ENCODE peak calls at places on chromosomes 3 and 15, in six cellular contexts. One of them, this sample, is unnamed.

GRCh38 chr3:39639344-39640236 is 169.8 kb upstream of the MYRIP start:
- DNase-seq in transverse colon: no peak
- DNase-seq in body of pancreas: no peak
- DNase-seq in lower leg skin: no peak
- DNase-seq in tibial nerve: no peak
- DNase-seq in Peyer's patch: no peak
- DNase-seq in this sample: no peak

GRCh38 chr15:41928637-41929620 is 35.1 kb upstream of the SPTBN5 start:
- DNase-seq in body of pancreas: peak; percentile 56
- DNase-seq in lower leg skin: no peak
- DNase-seq in transverse colon: no peak
- DNase-seq in Peyer's patch: peak; percentile 67
- DNase-seq in tibial nerve: no peak
- DNase-seq in this sample: no peak

GRCh38 chr3:103609472-103609871 is 1174.7 kb downstream of the ZPLD1 start:
- DNase-seq in transverse colon: no peak
- DNase-seq in lower leg skin: no peak
- DNase-seq in body of pancreas: no peak
- DNase-seq in Peyer's patch: no peak
- DNase-seq in tibial nerve: no peak
- DNase-seq in this sample: no peak

GRCh38 chr3:59108091-59108815 is 58.4 kb upstream of the CFAP20DC start:
- DNase-seq in transverse colon: no peak
- DNase-seq in Peyer's patch: no peak
- DNase-seq in lower leg skin: no peak
- DNase-seq in body of pancreas: no peak
- DNase-seq in tibial nerve: no peak
- DNase-seq in this sample: no peak

GRCh38 chr15:33242669-33243191 is 48.2 kb upstream of the FMN1 start:
- DNase-seq in tibial nerve: no peak
- DNase-seq in lower leg skin: no peak
- DNase-seq in transverse colon: no peak
- DNase-seq in Peyer's patch: no peak
- DNase-seq in body of pancreas: no peak
- DNase-seq in this sample: no peak

GRCh38 chr3:108088697-108089096 is 2.1 kb downstream of the CD47 start:
- DNase-seq in lower leg skin: no peak
- DNase-seq in Peyer's patch: no peak
- DNase-seq in body of pancreas: no peak
- DNase-seq in transverse colon: no peak
- DNase-seq in tibial nerve: no peak
- DNase-seq in this sample: no peak

GRCh38 chr3:169581633-169582032 is 81.9 kb downstream of the MECOM start:
- DNase-seq in body of pancreas: no peak
- DNase-seq in lower leg skin: no peak
- DNase-seq in tibial nerve: no peak
- DNase-seq in transverse colon: no peak
- DNase-seq in Peyer's patch: no peak
- DNase-seq in this sample: no peak

GRCh38 chr3:194134231-194134756 is 1.7 kb upstream of the HES1 start:
- DNase-seq in tibial nerve: peak; percentile 35
- DNase-seq in Peyer's patch: peak; percentile 49
- DNase-seq in body of pancreas: no peak
- DNase-seq in lower leg skin: peak; percentile 95
- DNase-seq in transverse colon: peak; percentile 51
- DNase-seq in this sample: peak; percentile 63

GRCh38 chr15:34158355-34158754 is 51.5 kb downstream of the KATNBL1 start:
- DNase-seq in lower leg skin: no peak
- DNase-seq in tibial nerve: no peak
- DNase-seq in transverse colon: no peak
- DNase-seq in Peyer's patch: no peak
- DNase-seq in body of pancreas: no peak
- DNase-seq in this sample: no peak

GRCh38 chr3:183275418-183275817 is 22.4 kb downstream of the B3GNT5 start:
- DNase-seq in Peyer's patch: no peak
- DNase-seq in lower leg skin: peak; percentile 9
- DNase-seq in tibial nerve: no peak
- DNase-seq in body of pancreas: peak; percentile 58
- DNase-seq in transverse colon: no peak
- DNase-seq in this sample: no peak

GRCh38 chr15:42121021-42121420 is 26.7 kb upstream of the PLA2G4D start:
- DNase-seq in tibial nerve: no peak
- DNase-seq in Peyer's patch: no peak
- DNase-seq in lower leg skin: no peak
- DNase-seq in transverse colon: no peak
- DNase-seq in body of pancreas: no peak
- DNase-seq in this sample: no peak

GRCh38 chr3:17088602-17089313 is 204.0 kb downstream of the PLCL2 start:
- DNase-seq in Peyer's patch: peak; percentile 17
- DNase-seq in transverse colon: peak; percentile 24
- DNase-seq in body of pancreas: no peak
- DNase-seq in tibial nerve: no peak
- DNase-seq in lower leg skin: no peak
- DNase-seq in this sample: no peak

GRCh38 chr15:97729270-97729669 is 231.2 kb upstream of the ARRDC4 start:
- DNase-seq in transverse colon: no peak
- DNase-seq in tibial nerve: no peak
- DNase-seq in body of pancreas: no peak
- DNase-seq in lower leg skin: no peak
- DNase-seq in Peyer's patch: no peak
- DNase-seq in this sample: no peak

GRCh38 chr15:96515391-96515790 is 184.9 kb downstream of the NR2F2 start:
- DNase-seq in tibial nerve: no peak
- DNase-seq in Peyer's patch: no peak
- DNase-seq in lower leg skin: no peak
- DNase-seq in transverse colon: no peak
- DNase-seq in body of pancreas: no peak
- DNase-seq in this sample: no peak

GRCh38 chr3:197000211-197000610 is 29.4 kb downstream of the MELTF start:
- DNase-seq in Peyer's patch: no peak
- DNase-seq in tibial nerve: no peak
- DNase-seq in lower leg skin: no peak
- DNase-seq in body of pancreas: peak; percentile 4
- DNase-seq in transverse colon: no peak
- DNase-seq in this sample: no peak

GRCh38 chr3:45272828-45273470 is 46.9 kb upstream of the TMEM158 start:
- DNase-seq in Peyer's patch: no peak
- DNase-seq in lower leg skin: no peak
- DNase-seq in transverse colon: no peak
- DNase-seq in tibial nerve: no peak
- DNase-seq in body of pancreas: no peak
- DNase-seq in this sample: no peak

DNA sequence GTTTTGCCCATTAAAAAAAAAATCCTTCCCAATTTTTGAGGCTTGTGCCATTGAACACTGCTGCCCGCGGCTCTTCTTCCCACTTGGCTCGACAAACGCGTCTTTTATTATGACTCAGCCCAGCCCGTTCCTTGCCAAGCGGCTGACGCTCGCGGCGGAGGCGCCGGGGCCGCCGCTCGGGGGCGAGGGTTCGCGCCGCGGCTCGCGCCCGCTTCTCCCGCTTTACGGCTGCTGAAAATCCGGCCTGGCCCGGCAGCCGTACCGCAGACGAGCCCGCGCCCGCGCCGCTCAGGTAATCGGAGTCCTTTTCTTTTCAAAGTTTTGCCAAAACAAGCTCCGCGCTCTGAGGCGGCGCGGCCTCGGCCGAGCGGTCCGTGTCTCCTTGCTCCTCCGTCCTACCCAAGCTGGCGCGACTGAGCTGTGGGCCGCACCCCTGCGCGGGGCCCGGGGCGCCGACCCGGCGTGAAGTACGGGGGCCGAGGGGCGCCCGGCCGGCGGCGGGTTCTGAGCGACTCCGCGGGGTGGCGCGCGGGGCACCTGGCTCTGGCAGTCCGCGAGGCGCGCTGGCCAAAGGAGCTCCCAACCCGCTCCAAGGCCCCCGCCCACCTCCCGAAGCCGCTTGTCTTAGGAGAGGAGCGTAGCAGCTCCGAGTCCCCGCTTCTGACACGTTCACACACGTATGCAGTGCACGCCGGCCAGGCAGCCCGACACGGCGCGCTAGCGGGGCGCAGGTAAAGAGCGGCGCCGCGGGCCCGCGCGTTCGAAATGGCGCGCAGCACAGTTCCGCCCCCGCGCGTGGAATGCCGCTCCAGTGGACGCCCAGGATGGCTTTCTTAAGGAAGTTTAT is 418.2 kb upstream of the NAALADL2 start:
- DNase-seq in tibial nerve: peak; percentile 69
- DNase-seq in Peyer's patch: peak; percentile 15
- DNase-seq in body of pancreas: peak; percentile 91
- DNase-seq in transverse colon: peak; percentile 85
- DNase-seq in lower leg skin: peak; percentile 96
- DNase-seq in this sample: peak; percentile 82
- TF ChIP-seq POLR2A in tibial nerve: peak; percentile 34
- TF ChIP-seq POLR2A in Peyer's patch: no peak
- TF ChIP-seq POLR2A in body of pancreas: peak; percentile 81
- TF ChIP-seq POLR2A in transverse colon: peak; percentile 61
- TF ChIP-seq POLR2A in lower leg skin: no peak
- TF ChIP-seq POLR2A in this sample: peak; percentile 17

GRCh38 chr15:74630284-74631086 is 14.8 kb downstream of the CLK3 start:
- DNase-seq in transverse colon: no peak
- DNase-seq in body of pancreas: no peak
- DNase-seq in Peyer's patch: peak; percentile 83
- DNase-seq in tibial nerve: no peak
- DNase-seq in lower leg skin: no peak
- DNase-seq in this sample: no peak
- TF ChIP-seq POLR2A in transverse colon: no peak
- TF ChIP-seq POLR2A in body of pancreas: no peak
- TF ChIP-seq POLR2A in Peyer's patch: no peak
- TF ChIP-seq POLR2A in tibial nerve: no peak
- TF ChIP-seq POLR2A in lower leg skin: no peak
- TF ChIP-seq POLR2A in this sample: no peak

GRCh38 chr3:66317750-66318366 is 97.1 kb downstream of the SLC25A26 start:
- DNase-seq in transverse colon: no peak
- DNase-seq in Peyer's patch: no peak
- DNase-seq in lower leg skin: no peak
- DNase-seq in tibial nerve: no peak
- DNase-seq in body of pancreas: peak; percentile 7
- DNase-seq in this sample: no peak
- TF ChIP-seq POLR2A in transverse colon: no peak
- TF ChIP-seq POLR2A in Peyer's patch: no peak
- TF ChIP-seq POLR2A in lower leg skin: no peak
- TF ChIP-seq POLR2A in tibial nerve: no peak
- TF ChIP-seq POLR2A in body of pancreas: no peak
- TF ChIP-seq POLR2A in this sample: no peak

GRCh38 chr3:187743195-187744141 is 1.8 kb downstream of the BCL6 start:
- DNase-seq in tibial nerve: peak; percentile 51
- DNase-seq in body of pancreas: peak; percentile 70
- DNase-seq in transverse colon: peak; percentile 66
- DNase-seq in lower leg skin: peak; percentile 95
- DNase-seq in Peyer's patch: peak; percentile 63
- DNase-seq in this sample: peak; percentile 64
- TF ChIP-seq POLR2A in tibial nerve: peak; percentile 30
- TF ChIP-seq POLR2A in body of pancreas: peak; percentile 76
- TF ChIP-seq POLR2A in transverse colon: peak; percentile 62
- TF ChIP-seq POLR2A in lower leg skin: no peak
- TF ChIP-seq POLR2A in Peyer's patch: no peak
- TF ChIP-seq POLR2A in this sample: peak; percentile 36

DNA sequence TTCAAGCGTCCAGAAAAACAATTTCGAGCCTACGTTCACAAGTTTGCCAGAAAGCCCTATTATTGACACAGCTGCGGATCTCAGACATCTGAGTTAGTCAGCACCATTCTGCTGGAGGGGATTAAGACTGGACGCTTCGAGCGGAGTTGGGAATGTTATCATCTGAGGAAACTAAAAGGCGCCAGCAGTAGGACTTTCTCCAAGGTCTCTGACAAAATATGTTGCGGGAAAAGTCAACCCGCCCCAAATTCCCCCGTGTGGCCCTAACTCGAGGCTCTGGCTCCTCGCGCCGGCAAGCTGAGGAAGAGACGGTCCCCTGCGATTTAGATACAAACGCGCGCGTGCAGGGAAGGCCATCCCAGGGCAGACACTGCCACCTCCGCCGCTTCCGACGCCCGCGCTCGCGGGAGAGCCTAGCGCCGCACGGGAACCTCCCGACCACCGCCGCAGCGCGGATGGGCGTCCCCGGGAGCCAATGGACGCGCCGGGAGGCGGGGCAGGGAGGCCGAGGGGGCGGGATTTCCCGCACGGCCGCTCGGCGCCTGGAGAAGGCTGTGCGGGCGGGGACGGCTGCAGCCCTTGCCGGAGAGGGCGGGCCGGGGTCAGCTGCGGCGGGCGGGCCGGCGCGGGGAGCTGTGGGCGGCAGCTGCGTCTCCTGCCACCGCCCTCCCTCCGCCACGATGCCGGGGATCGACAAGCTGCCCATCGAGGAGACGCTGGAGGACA is at the start of gene APPL1:
- DNase-seq in transverse colon: peak; percentile 95
- DNase-seq in lower leg skin: peak; percentile 98
- DNase-seq in tibial nerve: peak; percentile 83
- DNase-seq in Peyer's patch: peak; percentile 87
- DNase-seq in body of pancreas: peak; percentile 94
- DNase-seq in this sample: peak; percentile 91
- TF ChIP-seq POLR2A in transverse colon: peak; percentile 72
- TF ChIP-seq POLR2A in lower leg skin: no peak
- TF ChIP-seq POLR2A in tibial nerve: peak; percentile 79
- TF ChIP-seq POLR2A in Peyer's patch: peak; percentile 75
- TF ChIP-seq POLR2A in body of pancreas: peak; percentile 84
- TF ChIP-seq POLR2A in this sample: peak; percentile 81